ENCODE peak calls at places on chromosomes 13 and 19, in five cellular contexts. Q is epithelial cell of esophagus, M is lower leg skin, V is astrocyte, X is breast epithelium. Y is an unnamed sample.

GRCh38 chr19:5926641-5927438 is 12.8 kb downstream of the CAPS start:
- DNase-seq in X (peak; percentile 57), V (no peak), Q (no peak), M (peak; percentile 72), Y (peak; percentile 25)

GRCh38 chr13:50526771-50527567 is 316.5 kb downstream of the DLEU7 start:
- DNase-seq in X (peak; percentile 78), M (no peak), Q (no peak), V (no peak), Y (no peak)

GRCh38 chr19:46193678-46194077 is 35.9 kb upstream of the IGFL1 start:
- DNase-seq in Q (no peak), X (no peak), M (no peak), V (no peak), Y (no peak)

GRCh38 chr19:39111593-39112199 is 13.9 kb upstream of the PAK4 start:
- DNase-seq in V (no peak), Q (peak; percentile 63), X (no peak), M (no peak), Y (no peak)

GRCh38 chr13:59790626-59791025 is 373.1 kb downstream of the DIAPH3 start:
- DNase-seq in V (peak; percentile 57), Q (no peak), X (no peak), M (no peak), Y (no peak)

GRCh38 chr13:39202746-39203145 is 164.5 kb downstream of the NHLRC3 start:
- DNase-seq in V (no peak), X (no peak), M (no peak), Q (no peak), Y (no peak)

GRCh38 chr19:50705422-50706019 is 14.1 kb downstream of the SHANK1 start:
- DNase-seq in Q (peak; percentile 34), V (no peak), M (no peak), X (no peak), Y (no peak)

GRCh38 chr13:75258159-75258782 is 223.7 kb downstream of the TBC1D4 start:
- DNase-seq in V (peak; percentile 30), X (no peak), Q (peak; percentile 69), M (no peak), Y (no peak)

GRCh38 chr13:64749301-64749700 is 2480.8 kb downstream of the PCDH9 start:
- DNase-seq in X (no peak), M (no peak), Q (no peak), V (no peak), Y (no peak)

GRCh38 chr19:1214862-1215731 is 9.5 kb downstream of the STK11 start:
- DNase-seq in X (no peak), M (no peak), Q (peak; percentile 60), V (no peak), Y (peak; percentile 66)

GRCh38 chr13:43895940-43896339 is 16.2 kb downstream of the LACC1 start:
- DNase-seq in X (peak; percentile 44), Q (peak; percentile 70), M (no peak), V (peak; percentile 36), Y (no peak)

GRCh38 chr19:46133101-46133627 is 8.7 kb upstream of the IGFL3 start:
- DNase-seq in V (peak; percentile 100), X (peak; percentile 81), Q (peak; percentile 96), M (peak; percentile 70), Y (peak; percentile 21)

GRCh38 chr19:16037424-16038195 is 38.7 kb upstream of the TPM4 start:
- DNase-seq in V (no peak), M (no peak), X (no peak), Q (no peak), Y (no peak)

GRCh38 chr19:34018546-34018945 is 153.8 kb upstream of the LSM14A start:
- DNase-seq in V (no peak), Q (no peak), M (no peak), X (no peak), Y (no peak)

GRCh38 chr19:55444720-55445045 is 1.6 kb upstream of the SHISA7 start:
- DNase-seq in V (no peak), Q (no peak), M (no peak), X (no peak), Y (no peak)

GRCh38 chr13:52978989-52979388 is 49.6 kb upstream of the OLFM4 start:
- DNase-seq in V (no peak), Q (no peak), X (no peak), M (no peak), Y (no peak)

GRCh38 chr19:8640402-8641004 is 10.1 kb downstream of the NFILZ start:
- DNase-seq in M (peak; percentile 77), Q (no peak), X (no peak), V (no peak), Y (peak; percentile 15)

GRCh38 chr13:113905942-113906341 is 42.1 kb upstream of the GAS6 start:
- DNase-seq in X (peak; percentile 7), V (no peak), M (peak; percentile 10), Q (no peak), Y (no peak)

GRCh38 chr19:5547881-5548280 is 19.9 kb downstream of the TINCR start:
- DNase-seq in X (no peak), Q (peak; percentile 63), V (no peak), M (no peak), Y (no peak)

GRCh38 chr19:8655340-8655709 is 24.9 kb downstream of the NFILZ start:
- DNase-seq in V (no peak), Q (no peak), X (no peak), M (no peak), Y (no peak)

GRCh38 chr19:29873024-29873800 is 61.4 kb downstream of the CCNE1 start:
- DNase-seq in V (no peak), M (no peak), Q (peak; percentile 24), X (no peak), Y (peak; percentile 50)

GRCh38 chr13:54486421-54487166 is 1458.0 kb downstream of the OLFM4 start:
- DNase-seq in M (no peak), Q (no peak), V (no peak), X (no peak), Y (no peak)

GRCh38 chr19:50563597-50563996 is 4.6 kb downstream of the LRRC4B start:
- DNase-seq in Q (no peak), V (no peak), X (no peak), M (no peak), Y (no peak)

GRCh38 chr13:113022391-113023216 is 53.6 kb downstream of the MCF2L start:
- DNase-seq in M (no peak), Q (peak; percentile 15), V (no peak), X (no peak), Y (no peak)

GRCh38 chr13:24042710-24043440 is 117.6 kb upstream of the SPATA13 start:
- DNase-seq in X (no peak), Q (no peak), V (no peak), M (no peak), Y (no peak)

GRCh38 chr13:24670174-24670573 is 10.0 kb upstream of the ATP12A start:
- DNase-seq in Q (no peak), M (no peak), V (no peak), X (no peak), Y (no peak)

GRCh38 chr19:15291089-15291488 is 41.2 kb downstream of the BRD4 start:
- DNase-seq in Q (no peak), V (peak; percentile 73), X (no peak), M (no peak), Y (no peak)

GRCh38 chr13:50386527-50387123 is 371.4 kb downstream of the KCNRG start:
- DNase-seq in Q (no peak), X (no peak), M (no peak), V (peak; percentile 61), Y (no peak)

GRCh38 chr19:38658462-38659306 is 11.2 kb downstream of the ACTN4 start:
- DNase-seq in X (peak; percentile 83), M (peak; percentile 70), Q (peak; percentile 99), V (peak; percentile 100), Y (peak; percentile 91)

GRCh38 chr19:48844472-48844871 is 8.2 kb upstream of the HSD17B14 start:
- DNase-seq in X (no peak), V (peak; percentile 42), M (no peak), Q (peak; percentile 49), Y (no peak)

GRCh38 chr13:40187836-40188591 is 478.4 kb downstream of the FOXO1 start:
- DNase-seq in V (no peak), Q (no peak), M (no peak), X (no peak), Y (no peak)

GRCh38 chr13:92315265-92315664 is 911.3 kb upstream of the GPC6 start:
- DNase-seq in M (no peak), V (peak; percentile 22), Q (no peak), X (no peak), Y (no peak)

GRCh38 chr19:3783660-3784584 is 2.3 kb downstream of the MATK start:
- DNase-seq in Q (no peak), M (no peak), X (no peak), V (no peak), Y (no peak)

GRCh38 chr19:52138614-52139290 is 986 bp downstream of the ZNF616 start:
- DNase-seq in Q (peak; percentile 34), V (peak; percentile 16), M (no peak), X (no peak), Y (peak; percentile 12)

GRCh38 chr13:46593403-46593802 is 40.4 kb downstream of the LRCH1 start:
- DNase-seq in V (no peak), X (no peak), M (no peak), Q (no peak), Y (no peak)

GRCh38 chr19:13705928-13706447 is 58.3 kb upstream of the MRI1 start:
- DNase-seq in X (no peak), M (no peak), Q (no peak), V (no peak), Y (no peak)

GRCh38 chr13:109180905-109181425 is 551.6 kb downstream of the MYO16 start:
- DNase-seq in X (no peak), M (no peak), Q (peak; percentile 67), V (peak; percentile 95), Y (no peak)
- H3K4me3 ChIP-seq in X (no peak overlapping the region), M (no peak overlapping the region), Q (no peak overlapping the region), V (no peak overlapping the region), Y (no peak overlapping the region)

GRCh38 chr13:99798756-99799155 is 172.8 kb downstream of the ZIC5 start:
- DNase-seq in Q (no peak), X (no peak), V (no peak), M (no peak), Y (no peak)
- H3K4me3 ChIP-seq in Q (no peak overlapping the region), X (no peak overlapping the region), V (no peak overlapping the region), M (no peak overlapping the region), Y (no peak overlapping the region)

GRCh38 chr13:80249906-80250513 is 90.9 kb downstream of the SPRY2 start:
- DNase-seq in M (no peak), Q (no peak), V (no peak), X (no peak), Y (no peak)
- H3K4me3 ChIP-seq in M (no peak overlapping the region), Q (no peak overlapping the region), V (no peak overlapping the region), X (no peak overlapping the region), Y (no peak overlapping the region)

GRCh38 chr19:44496711-44497110 is 3.6 kb downstream of the ZNF180 start:
- DNase-seq in V (no peak), M (no peak), Q (no peak), X (no peak), Y (no peak)

GRCh38 chr19:44499962-44500949 is at the start of gene ZNF180:
- DNase-seq in Q (peak; percentile 95), V (peak; percentile 79), X (peak; percentile 92), M (peak; percentile 93), Y (peak; percentile 96)

GRCh38 chr19:44499559-44499958 is 763 bp downstream of the ZNF180 start:
- DNase-seq in X (no peak), M (no peak), Q (no peak), V (no peak), Y (no peak)

DNA sequence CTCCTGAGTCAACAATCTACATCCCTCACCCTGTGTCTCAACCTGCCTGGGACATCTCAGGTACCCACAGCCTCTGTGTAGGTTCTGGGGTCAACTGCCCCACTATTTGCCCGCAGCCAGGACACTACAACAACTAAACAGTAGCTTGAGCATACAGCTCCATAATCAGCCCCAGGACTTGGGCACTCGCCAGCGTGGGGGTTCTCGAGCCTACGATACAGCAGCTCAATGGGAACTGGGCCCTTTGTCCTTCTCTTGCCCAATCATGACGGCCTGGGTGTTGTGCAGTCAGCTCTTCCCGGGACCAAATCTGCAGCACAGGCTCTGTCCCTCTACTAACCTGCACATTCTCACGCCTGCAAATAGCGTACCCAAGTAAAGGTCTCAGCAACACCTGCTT is 1.3 kb downstream of the ZNF180 start:
- DNase-seq in X (no peak), V (no peak), Q (no peak), M (no peak), Y (no peak)
- H3K4me3 ChIP-seq in X (peak overlapping the region; percentile 53), V (peak overlapping the region; percentile 82), Q (peak overlapping the region; percentile 93), M (no peak overlapping the region), Y (no peak overlapping the region)